ENCODE peak calls at places on chromosomes 11 and 22, in six cellular contexts. One of them, this sample, is unnamed.

GRCh38 chr22:29130490-29130889 is 57.7 kb downstream of the KREMEN1 start:
- DNase-seq in GM23338: no peak
- DNase-seq in HCT116: no peak
- DNase-seq in hepatocyte: no peak
- DNase-seq in SK-N-SH: no peak
- DNase-seq in OCI-LY7: no peak
- DNase-seq in this sample: no peak

GRCh38 chr11:33594188-33594587 is 106.4 kb downstream of the C11orf91 start:
- DNase-seq in GM23338: no peak
- DNase-seq in HCT116: no peak
- DNase-seq in hepatocyte: no peak
- DNase-seq in SK-N-SH: no peak
- DNase-seq in OCI-LY7: no peak
- DNase-seq in this sample: no peak

GRCh38 chr11:69890476-69890875 is 71.3 kb upstream of the FGF3 start:
- DNase-seq in GM23338: no peak
- DNase-seq in HCT116: no peak
- DNase-seq in hepatocyte: no peak
- DNase-seq in SK-N-SH: no peak
- DNase-seq in OCI-LY7: no peak
- DNase-seq in this sample: no peak

GRCh38 chr11:2298795-2299747 is 2.6 kb downstream of the C11orf21 start:
- DNase-seq in GM23338: peak
- DNase-seq in HCT116: no peak
- DNase-seq in hepatocyte: peak
- DNase-seq in SK-N-SH: peak
- DNase-seq in OCI-LY7: no peak
- DNase-seq in this sample: peak

GRCh38 chr22:42313804-42314581 is 43.5 kb upstream of the TCF20 start:
- DNase-seq in GM23338: peak
- DNase-seq in HCT116: peak
- DNase-seq in hepatocyte: peak
- DNase-seq in SK-N-SH: peak
- DNase-seq in OCI-LY7: peak
- DNase-seq in this sample: peak

GRCh38 chr22:27207907-27208306 is 550.5 kb downstream of the MIAT start:
- DNase-seq in GM23338: no peak
- DNase-seq in HCT116: no peak
- DNase-seq in hepatocyte: no peak
- DNase-seq in SK-N-SH: no peak
- DNase-seq in OCI-LY7: no peak
- DNase-seq in this sample: no peak

GRCh38 chr22:32313532-32313931 is 44.1 kb upstream of the RFPL3 start:
- DNase-seq in GM23338: no peak
- DNase-seq in HCT116: no peak
- DNase-seq in hepatocyte: no peak
- DNase-seq in SK-N-SH: no peak
- DNase-seq in OCI-LY7: no peak
- DNase-seq in this sample: no peak

GRCh38 chr11:104783241-104783640 is 115.0 kb downstream of the CASP12 start:
- DNase-seq in GM23338: no peak
- DNase-seq in HCT116: no peak
- DNase-seq in hepatocyte: no peak
- DNase-seq in SK-N-SH: no peak
- DNase-seq in OCI-LY7: no peak
- DNase-seq in this sample: no peak

GRCh38 chr11:7020183-7020917 is at the start of the genes NLRP14 and ZNF214:
- DNase-seq in GM23338: peak
- DNase-seq in HCT116: peak
- DNase-seq in hepatocyte: peak
- DNase-seq in SK-N-SH: peak
- DNase-seq in OCI-LY7: no peak
- DNase-seq in this sample: peak

GRCh38 chr11:2576536-2576935 is 123.3 kb downstream of the KCNQ1OT1 start:
- DNase-seq in GM23338: no peak
- DNase-seq in HCT116: no peak
- DNase-seq in hepatocyte: no peak
- DNase-seq in SK-N-SH: no peak
- DNase-seq in OCI-LY7: no peak
- DNase-seq in this sample: no peak

GRCh38 chr22:22911327-22912134 is 23.9 kb downstream of the IGLL5 start:
- DNase-seq in GM23338: no peak
- DNase-seq in HCT116: no peak
- DNase-seq in hepatocyte: no peak
- DNase-seq in SK-N-SH: no peak
- DNase-seq in OCI-LY7: no peak
- DNase-seq in this sample: no peak

GRCh38 chr22:22913989-22914388 is 26.4 kb downstream of the IGLL5 start:
- DNase-seq in GM23338: no peak
- DNase-seq in HCT116: no peak
- DNase-seq in hepatocyte: no peak
- DNase-seq in SK-N-SH: no peak
- DNase-seq in OCI-LY7: peak
- DNase-seq in this sample: no peak

GRCh38 chr22:22914726-22915669 is 27.4 kb downstream of the IGLL5 start:
- DNase-seq in GM23338: no peak
- DNase-seq in HCT116: no peak
- DNase-seq in hepatocyte: no peak
- DNase-seq in SK-N-SH: no peak
- DNase-seq in OCI-LY7: no peak
- DNase-seq in this sample: no peak

GRCh38 chr22:22912135-22912408 is 24.5 kb downstream of the IGLL5 start:
- DNase-seq in GM23338: no peak
- DNase-seq in HCT116: no peak
- DNase-seq in hepatocyte: no peak
- DNase-seq in SK-N-SH: no peak
- DNase-seq in OCI-LY7: no peak
- DNase-seq in this sample: no peak

DNA sequence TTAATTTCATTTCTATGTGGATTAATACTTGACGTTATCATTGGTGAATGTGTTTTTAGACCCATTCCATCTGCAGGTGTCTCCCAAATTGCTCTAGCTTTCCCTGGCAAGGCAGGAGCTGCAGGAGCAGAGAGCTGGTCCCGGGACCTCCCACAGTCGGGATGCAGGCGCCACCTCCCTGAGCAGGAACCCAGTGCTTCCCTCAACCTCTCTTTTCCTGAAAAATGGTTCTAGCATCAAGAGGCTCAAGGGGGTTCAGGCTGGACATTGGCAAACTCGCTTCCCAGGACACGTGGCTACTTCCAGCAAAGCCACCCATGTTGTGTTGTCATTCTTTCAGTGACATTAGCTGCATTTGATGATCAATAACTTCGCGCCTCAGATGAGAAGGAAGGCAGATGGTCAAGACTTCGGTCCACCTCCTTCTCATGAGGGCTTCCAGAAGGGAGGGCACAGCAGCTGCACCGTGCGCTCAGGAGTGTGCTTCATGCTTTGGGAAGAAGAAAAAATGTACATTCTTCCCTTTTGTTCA is 25.2 kb downstream of the IGLL5 start:
- DNase-seq in GM23338: no peak
- DNase-seq in HCT116: no peak
- DNase-seq in hepatocyte: no peak
- DNase-seq in SK-N-SH: no peak
- DNase-seq in OCI-LY7: no peak
- DNase-seq in this sample: no peak
- TF ChIP-seq CTCF in GM23338: no peak
- TF ChIP-seq CTCF in HCT116: no peak
- TF ChIP-seq CTCF in hepatocyte: no peak
- TF ChIP-seq CTCF in SK-N-SH: no peak
- TF ChIP-seq CTCF in OCI-LY7: no peak
- TF ChIP-seq CTCF in this sample: no peak

GRCh38 chr11:87038235-87038960 is 664 bp downstream of the TMEM135 start:
- DNase-seq in GM23338: no peak
- DNase-seq in HCT116: no peak
- DNase-seq in hepatocyte: no peak
- DNase-seq in SK-N-SH: peak
- DNase-seq in OCI-LY7: peak
- DNase-seq in this sample: no peak
- TF ChIP-seq EZH2phosphoT487 in GM23338: no peak
- TF ChIP-seq EZH2phosphoT487 in HCT116: no peak
- TF ChIP-seq EZH2phosphoT487 in hepatocyte: no peak
- TF ChIP-seq EZH2phosphoT487 in SK-N-SH: no peak
- TF ChIP-seq EZH2phosphoT487 in OCI-LY7: no peak
- TF ChIP-seq EZH2phosphoT487 in this sample: no peak

GRCh38 chr11:132226522-132226921 is 856.1 kb downstream of the NTM start:
- DNase-seq in GM23338: no peak
- DNase-seq in HCT116: no peak
- DNase-seq in hepatocyte: no peak
- DNase-seq in SK-N-SH: no peak
- DNase-seq in OCI-LY7: no peak
- DNase-seq in this sample: no peak
- TF ChIP-seq CTCF in GM23338: no peak
- TF ChIP-seq CTCF in HCT116: no peak
- TF ChIP-seq CTCF in hepatocyte: no peak
- TF ChIP-seq CTCF in SK-N-SH: no peak
- TF ChIP-seq CTCF in OCI-LY7: no peak
- TF ChIP-seq CTCF in this sample: no peak

DNA sequence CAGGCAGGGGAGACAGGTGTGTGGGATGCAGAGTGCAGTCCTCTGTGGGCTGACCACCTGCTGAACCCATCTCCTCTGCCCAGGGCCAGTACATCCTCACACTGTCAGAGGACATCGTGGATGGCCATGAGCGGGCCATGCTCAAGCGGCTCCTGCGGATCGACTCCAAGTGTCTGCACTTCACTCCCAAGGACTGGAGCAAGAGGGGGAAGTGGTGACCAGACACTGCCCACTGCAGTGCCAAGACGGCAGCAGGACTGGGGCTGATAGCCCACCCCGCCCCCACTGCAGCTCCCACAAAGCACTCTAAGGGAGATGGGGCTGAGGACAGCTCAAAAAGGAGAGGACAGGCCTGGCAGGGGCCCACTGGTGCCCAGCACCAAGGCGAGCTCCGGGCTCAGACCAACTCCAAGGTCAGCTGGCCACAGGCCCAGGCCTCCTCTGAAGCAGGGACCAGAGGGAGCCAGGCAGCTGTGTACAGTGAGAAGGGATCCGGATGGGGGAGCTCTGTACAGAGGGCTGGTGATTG is 1.6 kb downstream of the RNASEH2C start:
- DNase-seq in GM23338: no peak
- DNase-seq in HCT116: no peak
- DNase-seq in hepatocyte: peak
- DNase-seq in SK-N-SH: peak
- DNase-seq in OCI-LY7: no peak
- DNase-seq in this sample: no peak
- TF ChIP-seq EZH2phosphoT487 in GM23338: no peak
- TF ChIP-seq EZH2phosphoT487 in HCT116: no peak
- TF ChIP-seq EZH2phosphoT487 in hepatocyte: no peak
- TF ChIP-seq EZH2phosphoT487 in SK-N-SH: no peak
- TF ChIP-seq EZH2phosphoT487 in OCI-LY7: no peak
- TF ChIP-seq EZH2phosphoT487 in this sample: no peak

GRCh38 chr22:45830531-45831245 is 146.3 kb downstream of the WNT7B start:
- DNase-seq in GM23338: no peak
- DNase-seq in HCT116: no peak
- DNase-seq in hepatocyte: no peak
- DNase-seq in SK-N-SH: no peak
- DNase-seq in OCI-LY7: no peak
- DNase-seq in this sample: no peak

GRCh38 chr22:45833613-45834012 is 143.3 kb downstream of the WNT7B start:
- DNase-seq in GM23338: no peak
- DNase-seq in HCT116: no peak
- DNase-seq in hepatocyte: no peak
- DNase-seq in SK-N-SH: no peak
- DNase-seq in OCI-LY7: no peak
- DNase-seq in this sample: no peak

GRCh38 chr22:45832959-45833580 is 143.9 kb downstream of the WNT7B start:
- DNase-seq in GM23338: no peak
- DNase-seq in HCT116: no peak
- DNase-seq in hepatocyte: no peak
- DNase-seq in SK-N-SH: no peak
- DNase-seq in OCI-LY7: no peak
- DNase-seq in this sample: no peak

GRCh38 chr22:45832180-45832579 is 144.8 kb downstream of the WNT7B start:
- DNase-seq in GM23338: peak
- DNase-seq in HCT116: no peak
- DNase-seq in hepatocyte: no peak
- DNase-seq in SK-N-SH: no peak
- DNase-seq in OCI-LY7: no peak
- DNase-seq in this sample: no peak

DNA sequence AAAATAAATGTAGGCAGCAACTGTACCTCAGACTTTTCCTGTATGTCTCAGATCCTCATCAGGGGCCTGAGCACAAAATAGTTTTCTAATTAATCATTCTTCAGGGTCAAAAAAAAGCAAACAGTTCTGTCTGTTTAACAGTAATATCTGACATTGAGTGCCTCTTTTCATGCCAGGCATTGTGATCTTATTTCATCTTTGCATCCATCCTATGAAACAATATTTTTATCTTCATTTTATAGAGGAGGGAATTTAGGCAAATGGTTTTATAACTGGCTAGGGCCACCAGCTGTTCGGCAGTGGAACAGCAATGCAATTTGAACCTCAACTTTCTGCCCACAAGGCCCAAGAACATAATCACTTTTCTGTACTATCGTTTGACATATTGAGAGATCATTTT is 145.6 kb downstream of the WNT7B start:
- DNase-seq in GM23338: no peak
- DNase-seq in HCT116: peak
- DNase-seq in hepatocyte: no peak
- DNase-seq in SK-N-SH: no peak
- DNase-seq in OCI-LY7: peak
- DNase-seq in this sample: no peak
- TF ChIP-seq CTCF in GM23338: peak
- TF ChIP-seq CTCF in HCT116: peak
- TF ChIP-seq CTCF in hepatocyte: peak
- TF ChIP-seq CTCF in SK-N-SH: peak
- TF ChIP-seq CTCF in OCI-LY7: peak
- TF ChIP-seq CTCF in this sample: no peak

GRCh38 chr11:10305262-10305963 is 540 bp downstream of the ADM start:
- DNase-seq in GM23338: peak
- DNase-seq in HCT116: no peak
- DNase-seq in hepatocyte: peak
- DNase-seq in SK-N-SH: peak
- DNase-seq in OCI-LY7: no peak
- DNase-seq in this sample: peak
- TF ChIP-seq EZH2phosphoT487 in GM23338: no peak
- TF ChIP-seq EZH2phosphoT487 in HCT116: no peak
- TF ChIP-seq EZH2phosphoT487 in hepatocyte: no peak
- TF ChIP-seq EZH2phosphoT487 in SK-N-SH: no peak
- TF ChIP-seq EZH2phosphoT487 in OCI-LY7: no peak
- TF ChIP-seq EZH2phosphoT487 in this sample: peak

This sample was measured in neural progenitor cell.